ENCODE peak calls at places on chromosomes 12 and 14, in eight cellular contexts. One of them, this sample, is unnamed.
A peak's percentile ranks its signal among the peaks of the same experiment; 100 is the strongest.

GRCh38 chr12:49969027-49969426 is 3.7 kb upstream of the AQP6 start:
- DNase-seq in GM23248: no peak
- DNase-seq in naive thymus-derived CD8-positive, alpha-beta T cell: no peak
- DNase-seq in fibroblast of pulmonary artery: no peak
- DNase-seq in omental fat pad: no peak
- DNase-seq in transverse colon: no peak
- DNase-seq in left ventricle myocardium superior: no peak
- DNase-seq in skeletal muscle cell: no peak
- DNase-seq in this sample: no peak

GRCh38 chr12:18165422-18165871 is 75.5 kb upstream of the RERGL start:
- DNase-seq in GM23248: peak; percentile 76
- DNase-seq in naive thymus-derived CD8-positive, alpha-beta T cell: no peak
- DNase-seq in fibroblast of pulmonary artery: peak; percentile 57
- DNase-seq in omental fat pad: no peak
- DNase-seq in transverse colon: no peak
- DNase-seq in left ventricle myocardium superior: no peak
- DNase-seq in skeletal muscle cell: no peak
- DNase-seq in this sample: peak; percentile 42

GRCh38 chr14:75277000-75277795 is 1.4 kb upstream of the FOS start:
- DNase-seq in GM23248: peak; percentile 97
- DNase-seq in naive thymus-derived CD8-positive, alpha-beta T cell: peak; percentile 75
- DNase-seq in fibroblast of pulmonary artery: peak; percentile 94
- DNase-seq in omental fat pad: peak; percentile 73
- DNase-seq in transverse colon: peak; percentile 92
- DNase-seq in left ventricle myocardium superior: peak; percentile 95
- DNase-seq in skeletal muscle cell: no peak
- DNase-seq in this sample: peak; percentile 80

GRCh38 chr14:69559581-69560011 is 15.1 kb downstream of the CCDC177 start:
- DNase-seq in GM23248: no peak
- DNase-seq in naive thymus-derived CD8-positive, alpha-beta T cell: no peak
- DNase-seq in fibroblast of pulmonary artery: no peak
- DNase-seq in omental fat pad: no peak
- DNase-seq in transverse colon: no peak
- DNase-seq in left ventricle myocardium superior: no peak
- DNase-seq in skeletal muscle cell: no peak
- DNase-seq in this sample: no peak

GRCh38 chr14:68873379-68873778 is 80.5 kb upstream of the ZFP36L1 start:
- DNase-seq in GM23248: no peak
- DNase-seq in naive thymus-derived CD8-positive, alpha-beta T cell: no peak
- DNase-seq in fibroblast of pulmonary artery: no peak
- DNase-seq in omental fat pad: no peak
- DNase-seq in transverse colon: no peak
- DNase-seq in left ventricle myocardium superior: no peak
- DNase-seq in skeletal muscle cell: no peak
- DNase-seq in this sample: no peak

GRCh38 chr14:85531141-85531593 is 1.2 kb downstream of the FLRT2 start:
- DNase-seq in GM23248: peak; percentile 86
- DNase-seq in naive thymus-derived CD8-positive, alpha-beta T cell: no peak
- DNase-seq in fibroblast of pulmonary artery: peak; percentile 82
- DNase-seq in omental fat pad: no peak
- DNase-seq in transverse colon: no peak
- DNase-seq in left ventricle myocardium superior: peak; percentile 44
- DNase-seq in skeletal muscle cell: peak; percentile 51
- DNase-seq in this sample: peak; percentile 64

GRCh38 chr14:53032161-53032803 is 81.4 kb upstream of the FERMT2 start:
- DNase-seq in GM23248: peak; percentile 92
- DNase-seq in naive thymus-derived CD8-positive, alpha-beta T cell: no peak
- DNase-seq in fibroblast of pulmonary artery: peak; percentile 91
- DNase-seq in omental fat pad: no peak
- DNase-seq in transverse colon: no peak
- DNase-seq in left ventricle myocardium superior: no peak
- DNase-seq in skeletal muscle cell: peak; percentile 72
- DNase-seq in this sample: peak; percentile 92

GRCh38 chr14:96149131-96149530 is 55.5 kb upstream of the BDKRB2 start:
- DNase-seq in GM23248: peak; percentile 18
- DNase-seq in naive thymus-derived CD8-positive, alpha-beta T cell: no peak
- DNase-seq in fibroblast of pulmonary artery: no peak
- DNase-seq in omental fat pad: no peak
- DNase-seq in transverse colon: no peak
- DNase-seq in left ventricle myocardium superior: no peak
- DNase-seq in skeletal muscle cell: no peak
- DNase-seq in this sample: no peak

GRCh38 chr14:35163384-35163783 is 41.0 kb downstream of the PRORP start:
- DNase-seq in GM23248: no peak
- DNase-seq in naive thymus-derived CD8-positive, alpha-beta T cell: no peak
- DNase-seq in fibroblast of pulmonary artery: no peak
- DNase-seq in omental fat pad: no peak
- DNase-seq in transverse colon: no peak
- DNase-seq in left ventricle myocardium superior: no peak
- DNase-seq in skeletal muscle cell: no peak
- DNase-seq in this sample: no peak

GRCh38 chr14:105369653-105370040 is 28.7 kb upstream of the TEX22 start:
- DNase-seq in GM23248: no peak
- DNase-seq in naive thymus-derived CD8-positive, alpha-beta T cell: no peak
- DNase-seq in fibroblast of pulmonary artery: no peak
- DNase-seq in omental fat pad: no peak
- DNase-seq in transverse colon: no peak
- DNase-seq in left ventricle myocardium superior: no peak
- DNase-seq in skeletal muscle cell: no peak
- DNase-seq in this sample: no peak

GRCh38 chr14:68374682-68375081 is 418.2 kb downstream of the ZFP36L1 start:
- DNase-seq in GM23248: no peak
- DNase-seq in naive thymus-derived CD8-positive, alpha-beta T cell: no peak
- DNase-seq in fibroblast of pulmonary artery: no peak
- DNase-seq in omental fat pad: no peak
- DNase-seq in transverse colon: no peak
- DNase-seq in left ventricle myocardium superior: no peak
- DNase-seq in skeletal muscle cell: no peak
- DNase-seq in this sample: no peak

GRCh38 chr14:92783813-92784431 is 10.2 kb upstream of the GOLGA5 start:
- DNase-seq in GM23248: peak; percentile 68
- DNase-seq in naive thymus-derived CD8-positive, alpha-beta T cell: peak; percentile 59
- DNase-seq in fibroblast of pulmonary artery: peak; percentile 83
- DNase-seq in omental fat pad: no peak
- DNase-seq in transverse colon: peak; percentile 29
- DNase-seq in left ventricle myocardium superior: no peak
- DNase-seq in skeletal muscle cell: peak; percentile 37
- DNase-seq in this sample: peak; percentile 51

GRCh38 chr14:77059276-77059934 is 30.9 kb upstream of the IRF2BPL start:
- DNase-seq in GM23248: peak; percentile 97
- DNase-seq in naive thymus-derived CD8-positive, alpha-beta T cell: no peak
- DNase-seq in fibroblast of pulmonary artery: peak; percentile 89
- DNase-seq in omental fat pad: no peak
- DNase-seq in transverse colon: no peak
- DNase-seq in left ventricle myocardium superior: no peak
- DNase-seq in skeletal muscle cell: peak; percentile 60
- DNase-seq in this sample: peak; percentile 96

GRCh38 chr14:85529803-85530574 is at the start of gene FLRT2:
- DNase-seq in GM23248: peak; percentile 78
- DNase-seq in naive thymus-derived CD8-positive, alpha-beta T cell: no peak
- DNase-seq in fibroblast of pulmonary artery: peak; percentile 82
- DNase-seq in omental fat pad: no peak
- DNase-seq in transverse colon: no peak
- DNase-seq in left ventricle myocardium superior: peak; percentile 62
- DNase-seq in skeletal muscle cell: no peak
- DNase-seq in this sample: no peak

GRCh38 chr14:75123991-75124390 is 2.9 kb downstream of the NEK9 start:
- DNase-seq in GM23248: peak; percentile 90
- DNase-seq in naive thymus-derived CD8-positive, alpha-beta T cell: no peak
- DNase-seq in fibroblast of pulmonary artery: peak; percentile 91
- DNase-seq in omental fat pad: no peak
- DNase-seq in transverse colon: peak; percentile 19
- DNase-seq in left ventricle myocardium superior: no peak
- DNase-seq in skeletal muscle cell: peak; percentile 25
- DNase-seq in this sample: peak; percentile 88

GRCh38 chr14:21626491-21627230 is 8.1 kb downstream of the OR10G2 start:
- DNase-seq in GM23248: peak; percentile 20
- DNase-seq in naive thymus-derived CD8-positive, alpha-beta T cell: no peak
- DNase-seq in fibroblast of pulmonary artery: no peak
- DNase-seq in omental fat pad: no peak
- DNase-seq in transverse colon: no peak
- DNase-seq in left ventricle myocardium superior: no peak
- DNase-seq in skeletal muscle cell: peak; percentile 1
- DNase-seq in this sample: no peak

GRCh38 chr12:104516821-104517220 is 60.1 kb downstream of the CHST11 start:
- DNase-seq in GM23248: no peak
- DNase-seq in naive thymus-derived CD8-positive, alpha-beta T cell: no peak
- DNase-seq in fibroblast of pulmonary artery: no peak
- DNase-seq in omental fat pad: no peak
- DNase-seq in transverse colon: no peak
- DNase-seq in left ventricle myocardium superior: no peak
- DNase-seq in skeletal muscle cell: no peak
- DNase-seq in this sample: no peak

GRCh38 chr14:74508292-74508731 is 14.7 kb downstream of the ISCA2 start:
- DNase-seq in GM23248: peak; percentile 39
- DNase-seq in naive thymus-derived CD8-positive, alpha-beta T cell: no peak
- DNase-seq in fibroblast of pulmonary artery: peak; percentile 20
- DNase-seq in omental fat pad: peak; percentile 0
- DNase-seq in transverse colon: no peak
- DNase-seq in left ventricle myocardium superior: no peak
- DNase-seq in skeletal muscle cell: no peak
- DNase-seq in this sample: no peak

GRCh38 chr14:103825103-103825502 is 22.3 kb downstream of the PPP1R13B start:
- DNase-seq in GM23248: no peak
- DNase-seq in naive thymus-derived CD8-positive, alpha-beta T cell: no peak
- DNase-seq in fibroblast of pulmonary artery: no peak
- DNase-seq in omental fat pad: no peak
- DNase-seq in transverse colon: no peak
- DNase-seq in left ventricle myocardium superior: no peak
- DNase-seq in skeletal muscle cell: no peak
- DNase-seq in this sample: no peak

GRCh38 chr12:93191956-93192355 is 185.8 kb upstream of the NUDT4 start:
- DNase-seq in GM23248: peak; percentile 89
- DNase-seq in naive thymus-derived CD8-positive, alpha-beta T cell: no peak
- DNase-seq in fibroblast of pulmonary artery: peak; percentile 66
- DNase-seq in omental fat pad: no peak
- DNase-seq in transverse colon: no peak
- DNase-seq in left ventricle myocardium superior: no peak
- DNase-seq in skeletal muscle cell: no peak
- DNase-seq in this sample: peak; percentile 81

This sample was measured in astrocyte.